ENCODE peak calls at places on chromosomes 16 and 17, in eight cellular contexts. A is substantia nigra; J is CD4-positive, alpha-beta T cell; H is NCI-H524; C is Peyer's patch; L is NCI-H2171; K is CD14-positive monocyte; O is effector CD4-positive, alpha-beta T cell. I is an unnamed sample.

GRCh38 chr17:5097101-5097834 is 14.4 kb downstream of the ZNF232 start:
- DNase-seq in A (no peak), J (no peak), H (peak), C (no peak), L (peak), K (no peak), O (peak), I (no peak)

GRCh38 chr16:29849505-29849904 is 13.5 kb downstream of the CDIPT start:
- DNase-seq in A (no peak), J (no peak), H (no peak), C (no peak), L (no peak), K (no peak), O (no peak), I (no peak)

GRCh38 chr17:74361613-74362391 is at the start of gene BTBD17:
- DNase-seq in A (peak), J (no peak), H (peak), C (peak), L (peak), K (no peak), O (no peak), I (no peak)

GRCh38 chr16:4682616-4683254 is 10.6 kb upstream of the NUDT16L1 start:
- DNase-seq in A (no peak), J (no peak), H (no peak), C (peak), L (no peak), K (peak), O (no peak), I (no peak)

GRCh38 chr16:84471316-84471715 is 33.1 kb downstream of the MEAK7 start:
- DNase-seq in A (no peak), J (no peak), H (no peak), C (no peak), L (no peak), K (no peak), O (no peak), I (no peak)

GRCh38 chr16:89037261-89038152 is 56.1 kb upstream of the ACSF3 start:
- DNase-seq in A (no peak), J (peak), H (peak), C (no peak), L (no peak), K (no peak), O (no peak), I (peak)

GRCh38 chr17:35374766-35375344 is 1.4 kb upstream of the SLFN11 start:
- DNase-seq in A (no peak), J (no peak), H (no peak), C (no peak), L (no peak), K (no peak), O (no peak), I (no peak)

GRCh38 chr16:4111748-4112696 is 4.2 kb downstream of the ADCY9 start:
- DNase-seq in A (no peak), J (no peak), H (peak), C (no peak), L (no peak), K (no peak), O (no peak), I (peak)

GRCh38 chr17:78164748-78165607 is 3.4 kb upstream of the SYNGR2 start:
- DNase-seq in A (no peak), J (no peak), H (no peak), C (no peak), L (no peak), K (no peak), O (no peak), I (no peak)

GRCh38 chr16:76837872-76838271 is 353.1 kb upstream of the MON1B start:
- DNase-seq in A (no peak), J (no peak), H (no peak), C (no peak), L (no peak), K (no peak), O (no peak), I (no peak)

GRCh38 chr16:4081577-4082021 is 34.6 kb downstream of the ADCY9 start:
- DNase-seq in A (no peak), J (peak), H (no peak), C (no peak), L (peak), K (no peak), O (no peak), I (no peak)

GRCh38 chr17:58153046-58153445 is 4.9 kb downstream of the OR4D1 start:
- DNase-seq in A (no peak), J (peak), H (no peak), C (no peak), L (no peak), K (no peak), O (peak), I (no peak)

GRCh38 chr16:68954871-68955635 is 111.7 kb downstream of the TANGO6 start:
- DNase-seq in A (no peak), J (no peak), H (peak), C (no peak), L (peak), K (no peak), O (no peak), I (peak)

GRCh38 chr16:12340151-12340733 is 363.7 kb downstream of the SNX29 start:
- DNase-seq in A (no peak), J (no peak), H (peak), C (no peak), L (peak), K (no peak), O (no peak), I (peak)

GRCh38 chr17:79686476-79686875 is 44.3 kb upstream of the ENPP7 start:
- DNase-seq in A (no peak), J (no peak), H (no peak), C (no peak), L (no peak), K (no peak), O (no peak), I (no peak)

GRCh38 chr17:39750131-39751015 is 12.6 kb downstream of the GRB7 start:
- DNase-seq in A (no peak), J (no peak), H (no peak), C (no peak), L (no peak), K (no peak), O (no peak), I (no peak)

GRCh38 chr16:49465661-49466528 is 92.3 kb downstream of the C16orf78 start:
- DNase-seq in A (no peak), J (no peak), H (no peak), C (no peak), L (no peak), K (no peak), O (no peak), I (no peak)

GRCh38 chr17:77453613-77454559 is 313.1 kb downstream of the SEC14L1 start:
- DNase-seq in A (no peak), J (no peak), H (no peak), C (peak), L (peak), K (peak), O (peak), I (no peak)

GRCh38 chr16:84791088-84791487 is 28.7 kb upstream of the CRISPLD2 start:
- DNase-seq in A (no peak), J (no peak), H (peak), C (no peak), L (no peak), K (no peak), O (no peak), I (no peak)

GRCh38 chr17:62652251-62653001 is 25.0 kb downstream of the MRC2 start:
- DNase-seq in A (no peak), J (no peak), H (no peak), C (no peak), L (peak), K (no peak), O (no peak), I (peak)

GRCh38 chr17:72930031-72930430 is 162.5 kb downstream of the SLC39A11 start:
- DNase-seq in A (no peak), J (no peak), H (no peak), C (no peak), L (no peak), K (no peak), O (no peak), I (no peak)

GRCh38 chr17:68291836-68292688 is 767 bp downstream of the ARSG start:
- DNase-seq in A (no peak), J (peak), H (peak), C (peak), L (peak), K (peak), O (peak), I (peak)

GRCh38 chr16:89076159-89076558 is 17.5 kb upstream of the ACSF3 start:
- DNase-seq in A (no peak), J (no peak), H (no peak), C (no peak), L (no peak), K (no peak), O (no peak), I (no peak)

GRCh38 chr16:23557779-23558330 is 328 bp downstream of the UBFD1 start:
- DNase-seq in A (no peak), J (peak), H (peak), C (no peak), L (no peak), K (no peak), O (no peak), I (peak)

GRCh38 chr17:65953316-65954147 is 238.4 kb downstream of the CEP112 start:
- DNase-seq in A (no peak), J (no peak), H (no peak), C (no peak), L (no peak), K (no peak), O (no peak), I (no peak)

GRCh38 chr16:4477966-4478365 is 1.8 kb downstream of the HMOX2 start:
- DNase-seq in A (no peak), J (no peak), H (no peak), C (no peak), L (no peak), K (peak), O (peak), I (no peak)

GRCh38 chr16:62870554-62870953 is 834.3 kb upstream of the CDH8 start:
- DNase-seq in A (no peak), J (no peak), H (no peak), C (no peak), L (no peak), K (no peak), O (no peak), I (no peak)

GRCh38 chr17:72937687-72938086 is 154.8 kb downstream of the SLC39A11 start:
- DNase-seq in A (no peak), J (no peak), H (no peak), C (no peak), L (no peak), K (no peak), O (no peak), I (no peak)

GRCh38 chr16:67183-67791 is 5.1 kb downstream of the RHBDF1 start:
- DNase-seq in A (no peak), J (no peak), H (no peak), C (no peak), L (no peak), K (no peak), O (no peak), I (no peak)

GRCh38 chr17:45409659-45410076 is 23.0 kb downstream of the ARHGAP27 start:
- DNase-seq in A (no peak), J (no peak), H (no peak), C (peak), L (no peak), K (peak), O (no peak), I (no peak)

I was measured in LHCN-M2.